ENCODE peak calls at places on chromosomes 4 and X, in four cellular contexts. H, U, D and P are unnamed samples.
A peak's percentile ranks its signal among the peaks of the same experiment; 100 is the strongest.

GRCh38 chr4:147094228-147094627 is 148.6 kb upstream of the TTC29 start:
- DNase-seq in H (no peak), U (no peak), D (no peak), P (no peak)

GRCh38 chrX:70262952-70263567 is 3.1 kb upstream of the P2RY4 start:
- DNase-seq in H (no peak), U (peak; percentile 45), D (no peak), P (no peak)

GRCh38 chr4:185839204-185839712 is 27.3 kb upstream of the SORBS2 start:
- DNase-seq in H (no peak), U (no peak), D (no peak), P (no peak)

GRCh38 chrX:47285762-47286320 is 53.0 kb downstream of the USP11 start:
- DNase-seq in H (no peak), U (no peak), D (no peak), P (no peak)

GRCh38 chr4:86775061-86775460 is 74.1 kb downstream of the SLC10A6 start:
- DNase-seq in H (no peak), U (no peak), D (no peak), P (no peak)

GRCh38 chr4:69714086-69714485 is 46.3 kb downstream of the SULT1B1 start:
- DNase-seq in H (no peak), U (no peak), D (no peak), P (no peak)

GRCh38 chr4:646460-646859 is 21.1 kb downstream of the PDE6B start:
- DNase-seq in H (no peak), U (peak; percentile 34), D (no peak), P (no peak)

GRCh38 chrX:1140236-1140681 is 72.2 kb downstream of the CRLF2 start:
- DNase-seq in H (no peak), U (no peak), D (no peak), P (no peak)

GRCh38 chr4:155025762-155026457 is 182.5 kb upstream of the NPY2R start:
- DNase-seq in H (peak; percentile 3), U (peak; percentile 21), D (no peak), P (no peak)

GRCh38 chr4:151114986-151115385 is 15.6 kb downstream of the RPS3A start:
- DNase-seq in H (no peak), U (no peak), D (no peak), P (no peak)

GRCh38 chr4:337932-338758 is 531 bp downstream of the ZNF141 start:
- DNase-seq in H (no peak), U (no peak), D (no peak), P (no peak)

GRCh38 chr4:16692493-16692892 is 206.0 kb downstream of the LDB2 start:
- DNase-seq in H (no peak), U (no peak), D (no peak), P (no peak)

GRCh38 chrX:104315555-104315954 is 60.8 kb upstream of the ESX1 start:
- DNase-seq in H (no peak), U (no peak), D (no peak), P (no peak)

GRCh38 chrX:10769165-10769564 is 148.8 kb upstream of the MID1 start:
- DNase-seq in H (no peak), U (peak; percentile 7), D (no peak), P (peak; percentile 1)

GRCh38 chr4:76585897-76586360 is 150.9 kb downstream of the SHROOM3 start:
- DNase-seq in H (no peak), U (no peak), D (no peak), P (no peak)

GRCh38 chrX:12441376-12442128 is 303.3 kb downstream of the FRMPD4 start:
- DNase-seq in H (no peak), U (no peak), D (no peak), P (no peak)
- TF ChIP-seq SPI1 in H (no peak), U (no peak), D (no peak), P (no peak)

GRCh38 chr4:51870441-51871188 is 27.7 kb downstream of the DCUN1D4 start:
- DNase-seq in H (no peak), U (no peak), D (no peak), P (no peak)
- TF ChIP-seq SPI1 in H (no peak), U (no peak), D (no peak), P (no peak)

DNA sequence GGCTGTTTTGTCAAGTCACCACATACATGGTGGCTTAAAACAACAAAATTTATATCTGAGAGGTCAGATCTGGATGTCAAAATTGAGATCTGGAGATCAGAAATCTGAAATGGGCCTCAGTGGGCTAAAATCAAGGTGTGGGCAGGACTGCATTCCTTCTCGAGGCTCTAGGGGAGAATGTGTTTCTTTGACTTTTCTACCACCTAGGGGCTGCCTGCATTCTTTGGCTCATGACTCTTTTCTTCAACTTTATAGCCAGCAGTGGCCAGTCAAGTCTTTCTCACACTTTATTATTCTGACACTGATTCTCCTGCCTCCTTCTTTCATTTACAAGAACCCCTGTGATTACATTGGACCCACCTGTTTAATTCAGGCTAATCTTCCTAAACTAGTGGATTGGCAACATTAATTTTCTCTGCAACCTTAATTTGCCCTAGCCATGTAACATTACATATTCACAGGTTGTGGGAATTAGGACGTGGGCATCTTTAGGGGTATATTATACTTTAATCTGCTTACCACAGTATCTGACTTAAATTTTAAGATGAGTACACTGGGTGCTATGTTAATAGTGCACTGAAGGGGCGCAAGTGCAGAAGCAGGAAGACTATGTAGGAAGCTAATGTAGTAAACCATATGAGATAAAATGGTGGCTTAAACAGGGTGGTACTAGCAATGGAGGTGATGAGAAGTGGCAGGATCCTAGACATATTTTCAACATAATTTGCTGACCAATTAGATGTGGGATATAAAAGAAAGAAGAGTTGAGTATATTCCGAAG is 188.0 kb downstream of the SLC4A4 start:
- DNase-seq in H (no peak), U (no peak), D (no peak), P (no peak)
- TF ChIP-seq SPI1 in H (no peak), U (no peak), D (no peak), P (no peak)

DNA sequence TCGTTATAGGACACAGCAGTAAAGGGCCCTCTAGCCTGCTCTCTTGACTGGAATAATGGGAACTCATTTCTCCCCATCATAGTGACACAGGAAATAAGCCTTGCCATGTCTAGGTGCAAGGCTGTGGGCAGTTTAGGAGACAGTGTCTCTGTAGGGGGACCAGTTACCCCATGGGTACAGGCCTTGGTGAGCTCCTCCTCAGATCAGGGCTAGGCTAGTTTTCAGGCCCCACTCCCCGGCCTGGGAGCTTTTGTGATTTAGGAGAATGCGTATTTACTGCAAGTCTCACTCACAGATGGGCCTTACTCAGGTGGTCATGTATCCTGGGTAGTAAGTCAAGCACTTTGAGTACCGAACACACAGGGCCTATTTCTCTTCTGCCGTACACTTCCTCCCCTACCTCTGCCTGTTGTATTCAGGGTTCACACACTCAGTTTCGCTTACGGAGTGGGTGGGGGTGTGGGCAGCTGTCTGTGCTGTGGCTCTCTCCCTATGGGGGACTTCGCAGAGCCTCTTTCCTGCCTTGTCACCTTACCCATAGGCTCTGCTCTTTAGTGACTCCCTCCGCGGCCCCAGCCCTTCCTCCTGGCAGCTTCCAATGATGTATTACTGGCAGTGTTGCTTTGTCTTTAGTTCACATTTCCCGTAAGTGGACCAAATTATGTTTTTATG is 34.2 kb downstream of the FAM193A start:
- DNase-seq in H (no peak), U (no peak), D (peak; percentile 30), P (peak; percentile 63)
- TF ChIP-seq SPI1 in H (no peak), U (no peak), D (peak; percentile 68), P (peak; percentile 84)

GRCh38 chrX:54529559-54530357 is at the start of gene GNL3L:
- DNase-seq in H (peak; percentile 76), U (peak; percentile 92), D (peak; percentile 49), P (peak; percentile 52)

GRCh38 chrX:54530358-54530900 is 410 bp downstream of the GNL3L start:
- DNase-seq in H (no peak), U (peak; percentile 19), D (peak; percentile 1), P (no peak)

GRCh38 chrX:54534271-54534670 is 4.3 kb downstream of the GNL3L start:
- DNase-seq in H (no peak), U (no peak), D (no peak), P (no peak)

GRCh38 chrX:54529166-54529558 is 857 bp upstream of the GNL3L start:
- DNase-seq in H (no peak), U (no peak), D (no peak), P (no peak)
- TF ChIP-seq SPI1 in H (no peak), U (no peak), D (no peak), P (no peak)

DNA sequence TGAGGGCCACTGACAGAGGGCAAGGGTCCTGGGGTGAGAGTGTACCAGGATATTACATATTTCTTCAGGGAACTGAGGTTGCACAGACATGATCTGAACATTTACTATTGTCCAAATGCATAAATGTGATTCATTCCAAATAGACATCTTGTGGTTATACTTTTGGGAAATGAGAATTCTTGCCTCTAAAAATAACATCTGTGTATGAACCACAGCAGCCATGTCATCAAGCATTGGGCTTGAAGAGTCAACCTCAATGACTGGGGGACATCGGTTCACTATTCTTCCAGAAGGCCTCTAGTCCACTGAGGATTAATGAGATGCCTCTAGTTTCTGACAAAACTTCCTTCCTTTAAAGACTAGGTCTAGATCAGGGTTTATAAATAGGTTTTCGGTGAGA is 193.1 kb upstream of the GPC4 start:
- DNase-seq in H (no peak), U (no peak), D (no peak), P (no peak)
- TF ChIP-seq SPI1 in H (no peak), U (no peak), D (no peak), P (no peak)

DNA sequence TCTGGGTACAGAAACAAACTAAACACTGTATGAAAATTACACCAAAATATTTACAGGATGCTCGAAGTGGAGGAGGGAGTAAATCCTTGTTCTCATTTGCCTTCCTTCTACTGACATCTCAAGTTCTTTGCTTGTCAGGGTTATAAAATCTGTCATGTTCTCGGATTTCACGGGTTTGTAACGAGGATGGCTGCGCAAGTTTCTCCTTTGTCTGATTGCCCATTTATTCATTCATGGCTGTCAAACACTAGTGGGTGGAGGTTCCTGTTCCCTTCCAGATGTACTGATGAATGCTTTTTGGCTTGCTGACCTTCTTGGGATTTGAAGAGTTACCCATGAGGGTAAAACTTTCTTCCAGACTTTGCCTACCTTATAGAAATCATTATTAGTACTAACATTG is 206.9 kb downstream of the SPCS3 start:
- DNase-seq in H (no peak), U (no peak), D (no peak), P (no peak)
- TF ChIP-seq SPI1 in H (no peak), U (no peak), D (no peak), P (no peak)

GRCh38 chr4:138330531-138330930 is 88.4 kb upstream of the SLC7A11 start:
- DNase-seq in H (no peak), U (no peak), D (no peak), P (no peak)
- TF ChIP-seq SPI1 in H (no peak), U (no peak), D (no peak), P (no peak)

GRCh38 chr4:121168446-121168845 is 4.3 kb upstream of the TNIP3 start:
- DNase-seq in H (no peak), U (no peak), D (no peak), P (no peak)
- TF ChIP-seq SPI1 in H (no peak), U (no peak), D (no peak), P (no peak)